ENCODE peak calls at places on chromosomes 4 and X, in eight cellular contexts. P is AG09309, U is myocyte, E is GDM1, X is fibroblast of pulmonary artery, M is fibroblast of mammary gland, O is lung, Y is pons. G is an unnamed sample.

GRCh38 chr4:153137168-153137567 is 67.1 kb upstream of the TRIM2 start:
- DNase-seq in Y (no peak), P (peak), O (no peak), M (peak), E (no peak), X (peak), U (no peak), G (no peak)

GRCh38 chr4:176444741-176445140 is 125.0 kb downstream of the SPCS3 start:
- DNase-seq in M (peak), X (peak), Y (no peak), P (peak), E (no peak), O (no peak), U (peak), G (no peak)

GRCh38 chr4:159296061-159296460 is 193.2 kb downstream of the RAPGEF2 start:
- DNase-seq in P (no peak), E (no peak), M (peak), U (no peak), Y (no peak), O (no peak), X (no peak), G (no peak)

GRCh38 chrX:48559636-48560035 is 14.6 kb upstream of the RBM3 start:
- DNase-seq in Y (no peak), E (no peak), U (no peak), O (no peak), X (no peak), M (no peak), P (no peak), G (no peak)

GRCh38 chr4:64727960-64728359 is 318.7 kb upstream of the TECRL start:
- DNase-seq in X (no peak), U (no peak), E (no peak), P (no peak), M (no peak), O (no peak), Y (no peak), G (no peak)

GRCh38 chr4:98444371-98444770 is 183.2 kb downstream of the RAP1GDS1 start:
- DNase-seq in X (no peak), E (no peak), O (no peak), Y (no peak), M (no peak), P (no peak), U (no peak), G (no peak)

GRCh38 chrX:124260845-124261244 is 71.6 kb upstream of the TEX13D start:
- DNase-seq in U (no peak), X (no peak), E (no peak), P (no peak), O (no peak), M (no peak), Y (no peak), G (no peak)

GRCh38 chrX:77436682-77437081 is 10.5 kb upstream of the FGF16 start:
- DNase-seq in Y (no peak), U (peak), O (no peak), X (no peak), P (no peak), E (no peak), M (peak), G (no peak)

GRCh38 chr4:138861130-138861529 is 154.5 kb upstream of the NOCT start:
- DNase-seq in M (no peak), E (no peak), X (no peak), Y (no peak), U (no peak), O (no peak), P (no peak), G (no peak)

G was measured in left colon.